ENCODE peak calls at places on chromosomes 3 and 15, in seven cellular contexts. W is occipital lobe; V is T-cell; E is stimulated activated CD4-positive, alpha-beta T cell treated with anti-CD3 and anti-CD28 coated beads, Interleukin-1b, Interleukin-23, amount 100 ng/mL, for 4 hours; G is mesothelial cell of epicardium; P is stimulated activated CD8-positive, alpha-beta memory T cell treated with anti-CD3 and anti-CD28 coated beads, Interleukin-4, amount 100 ng/mL, for 1 hour; Y is right lobe of liver. X is an unnamed sample.

GRCh38 chr3:193708270-193708669 is 115.3 kb downstream of the OPA1 start:
- DNase-seq in W (no peak), V (no peak), E (no peak), G (no peak), P (no peak), Y (no peak), X (no peak)

GRCh38 chr3:141410861-141411771 is 42.8 kb downstream of the ZBTB38 start:
- DNase-seq in W (no peak), V (peak; percentile 8), E (no peak), G (no peak), P (no peak), Y (no peak), X (peak; percentile 79)

GRCh38 chr3:45198264-45199260 is 27.5 kb downstream of the TMEM158 start:
- DNase-seq in W (no peak), V (no peak), E (no peak), G (no peak), P (no peak), Y (no peak), X (no peak)

GRCh38 chr15:40354408-40355171 is 3.4 kb upstream of the DISP2 start:
- DNase-seq in W (peak; percentile 41), V (no peak), E (no peak), G (no peak), P (no peak), Y (no peak), X (no peak)

GRCh38 chr15:43775411-43775965 is 1.3 kb downstream of the ELL3 start:
- DNase-seq in W (no peak), V (no peak), E (no peak), G (no peak), P (no peak), Y (peak; percentile 54), X (peak; percentile 30)

GRCh38 chr3:13702226-13702820 is 153.4 kb downstream of the FBLN2 start:
- DNase-seq in W (no peak), V (no peak), E (no peak), G (no peak), P (no peak), Y (peak; percentile 3), X (no peak)

GRCh38 chr3:147152476-147152875 is 253.9 kb downstream of the ZIC4 start:
- DNase-seq in W (no peak), V (no peak), E (no peak), G (no peak), P (no peak), Y (no peak), X (no peak)

GRCh38 chr15:85749261-85750151 is 45.2 kb downstream of the KLHL25 start:
- DNase-seq in W (peak; percentile 38), V (no peak), E (no peak), G (no peak), P (no peak), Y (no peak), X (no peak)